ENCODE peak calls at places on chromosomes 13 and 19, in four cellular contexts. One of them, this sample, is unnamed.

GRCh38 chr19:14187586-14187985 is 18.4 kb downstream of the ADGRL1 start:
- DNase-seq in lower leg skin: no peak
- DNase-seq in Calu3: no peak
- DNase-seq in MCF 10A: no peak
- DNase-seq in this sample: no peak

GRCh38 chr13:48232420-48233096 is 448 bp upstream of the ITM2B start:
- DNase-seq in MCF 10A: no peak
- DNase-seq in Calu3: peak; percentile 58
- DNase-seq in lower leg skin: peak; percentile 76
- DNase-seq in this sample: no peak

GRCh38 chr13:85586422-85586831 is 212.8 kb downstream of the SLITRK6 start:
- DNase-seq in Calu3: peak; percentile 0
- DNase-seq in MCF 10A: peak; percentile 91
- DNase-seq in lower leg skin: no peak
- DNase-seq in this sample: no peak

GRCh38 chr19:11203194-11204075 is 6.1 kb upstream of the KANK2 start:
- DNase-seq in Calu3: peak; percentile 69
- DNase-seq in lower leg skin: peak; percentile 71
- DNase-seq in MCF 10A: peak; percentile 78
- DNase-seq in this sample: no peak

GRCh38 chr19:54390942-54391577 is 24.2 kb upstream of the TTYH1 start:
- DNase-seq in MCF 10A: peak; percentile 69
- DNase-seq in lower leg skin: no peak
- DNase-seq in Calu3: peak; percentile 75
- DNase-seq in this sample: no peak

GRCh38 chr19:377801-378581 is 31.0 kb downstream of the C2CD4C start:
- DNase-seq in MCF 10A: no peak
- DNase-seq in lower leg skin: no peak
- DNase-seq in Calu3: no peak
- DNase-seq in this sample: no peak

GRCh38 chr19:6198896-6199239 is 63.4 kb downstream of the ACSBG2 start:
- DNase-seq in Calu3: no peak
- DNase-seq in MCF 10A: no peak
- DNase-seq in lower leg skin: no peak
- DNase-seq in this sample: no peak

GRCh38 chr19:38538386-38538785 is 79.4 kb downstream of the MAP4K1 start:
- DNase-seq in Calu3: no peak
- DNase-seq in MCF 10A: no peak
- DNase-seq in lower leg skin: no peak
- DNase-seq in this sample: no peak

GRCh38 chr13:46386996-46387851 is at the start of gene RUBCNL:
- DNase-seq in Calu3: peak; percentile 33
- DNase-seq in MCF 10A: peak; percentile 68
- DNase-seq in lower leg skin: no peak
- DNase-seq in this sample: no peak

GRCh38 chr19:13366529-13367143 is 139.6 kb downstream of the CACNA1A start:
- DNase-seq in MCF 10A: peak; percentile 61
- DNase-seq in Calu3: peak; percentile 24
- DNase-seq in lower leg skin: no peak
- DNase-seq in this sample: no peak

GRCh38 chr13:67048084-67048792 is 181.9 kb downstream of the PCDH9 start:
- DNase-seq in MCF 10A: peak; percentile 18
- DNase-seq in Calu3: no peak
- DNase-seq in lower leg skin: no peak
- DNase-seq in this sample: no peak

GRCh38 chr13:39364797-39365468 is 238.1 kb downstream of the LHFPL6 start:
- DNase-seq in Calu3: peak; percentile 2
- DNase-seq in MCF 10A: peak; percentile 5
- DNase-seq in lower leg skin: no peak
- DNase-seq in this sample: no peak

GRCh38 chr13:19962894-19963293 is 4.4 kb downstream of the ZMYM2 start:
- DNase-seq in MCF 10A: no peak
- DNase-seq in lower leg skin: no peak
- DNase-seq in Calu3: no peak
- DNase-seq in this sample: no peak

GRCh38 chr13:19961924-19962323 is 3.4 kb downstream of the ZMYM2 start:
- DNase-seq in lower leg skin: no peak
- DNase-seq in Calu3: no peak
- DNase-seq in MCF 10A: no peak
- DNase-seq in this sample: no peak

DNA sequence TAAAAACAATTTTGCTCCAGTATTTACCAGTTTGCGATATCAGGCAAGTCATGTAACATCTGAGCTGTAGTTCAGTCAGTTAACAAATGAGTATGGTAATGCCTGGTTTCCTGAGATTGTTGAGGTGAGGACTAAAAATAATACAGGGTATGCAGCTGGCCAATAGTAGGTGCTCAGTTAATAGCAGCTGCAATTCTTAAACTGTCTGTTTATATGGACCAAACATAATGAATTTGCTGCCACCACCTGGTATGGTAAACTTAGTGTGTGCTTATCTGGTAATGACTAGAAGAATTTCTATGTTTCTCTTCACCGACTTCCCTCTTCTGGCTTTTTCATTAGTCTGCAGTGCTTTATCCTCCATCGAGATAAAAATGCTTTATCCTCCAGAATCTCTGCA is 9.1 kb downstream of the ZMYM2 start:
- DNase-seq in MCF 10A: no peak
- DNase-seq in Calu3: no peak
- DNase-seq in lower leg skin: no peak
- DNase-seq in this sample: no peak
- TF ChIP-seq CTCF in MCF 10A: no peak
- TF ChIP-seq CTCF in Calu3: no peak
- TF ChIP-seq CTCF in lower leg skin: no peak
- TF ChIP-seq CTCF in this sample: no peak

DNA sequence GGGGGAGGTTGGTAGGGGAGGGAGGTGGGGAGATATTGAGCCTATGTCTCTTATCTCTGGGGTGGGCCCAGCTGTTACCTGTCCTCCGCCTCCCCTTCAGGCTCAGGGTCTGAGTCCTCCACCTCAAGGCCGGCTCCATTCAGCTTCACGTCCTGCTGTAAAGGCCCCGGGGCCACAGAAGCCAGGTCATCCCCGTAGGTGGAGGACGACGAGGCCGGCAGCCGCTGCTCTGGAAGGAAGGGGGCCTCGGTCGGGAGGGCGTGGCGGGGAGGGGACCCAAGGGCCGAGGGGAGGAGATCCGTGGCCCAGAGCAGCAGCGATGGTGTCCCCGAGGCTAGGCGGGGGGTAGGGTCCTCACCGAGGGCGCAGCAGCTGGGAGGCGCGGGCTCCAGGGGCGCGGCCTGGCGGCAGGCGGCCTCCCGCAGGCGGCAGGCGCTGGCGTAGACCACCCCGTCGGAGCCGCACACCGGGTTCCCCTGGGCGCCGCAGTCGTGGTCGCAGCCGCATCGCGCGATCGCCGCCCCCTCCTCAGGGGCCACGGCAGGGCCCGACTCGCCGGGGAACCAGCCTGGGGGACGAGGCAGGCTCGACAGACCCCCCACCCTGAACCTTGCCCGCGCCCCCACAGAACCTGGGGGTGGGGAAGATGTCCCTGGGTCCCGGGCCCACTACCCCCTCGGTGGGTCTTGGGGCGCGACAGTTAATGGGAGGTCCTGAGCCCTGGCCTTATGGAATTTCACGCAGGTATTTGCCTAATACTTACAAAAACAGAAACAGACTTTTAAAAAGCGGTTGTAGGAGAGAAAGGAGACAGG is 7.5 kb downstream of the F2RL3 start:
- DNase-seq in lower leg skin: no peak
- DNase-seq in Calu3: no peak
- DNase-seq in MCF 10A: no peak
- DNase-seq in this sample: no peak
- TF ChIP-seq CTCF in lower leg skin: no peak
- TF ChIP-seq CTCF in Calu3: no peak
- TF ChIP-seq CTCF in MCF 10A: no peak
- TF ChIP-seq CTCF in this sample: no peak

GRCh38 chr19:40390084-40390742 is at the start of gene HIPK4:
- DNase-seq in MCF 10A: no peak
- DNase-seq in Calu3: no peak
- DNase-seq in lower leg skin: no peak
- DNase-seq in this sample: no peak

GRCh38 chr19:40393894-40394815 is 4.2 kb upstream of the HIPK4 start:
- DNase-seq in Calu3: no peak
- DNase-seq in MCF 10A: no peak
- DNase-seq in lower leg skin: no peak
- DNase-seq in this sample: no peak

GRCh38 chr19:40394816-40395210 is 4.8 kb upstream of the HIPK4 start:
- DNase-seq in Calu3: no peak
- DNase-seq in lower leg skin: no peak
- DNase-seq in MCF 10A: no peak
- DNase-seq in this sample: no peak

GRCh38 chr19:40392123-40392522 is 2.1 kb upstream of the HIPK4 start:
- DNase-seq in Calu3: no peak
- DNase-seq in MCF 10A: no peak
- DNase-seq in lower leg skin: no peak
- DNase-seq in this sample: no peak

GRCh38 chr19:40392894-40393517 is 3.0 kb upstream of the HIPK4 start:
- DNase-seq in MCF 10A: peak; percentile 25
- DNase-seq in Calu3: peak; percentile 94
- DNase-seq in lower leg skin: no peak
- DNase-seq in this sample: no peak
- TF ChIP-seq CTCF in MCF 10A: peak; percentile 36
- TF ChIP-seq CTCF in Calu3: peak; percentile 92
- TF ChIP-seq CTCF in lower leg skin: no peak
- TF ChIP-seq CTCF in this sample: no peak

DNA sequence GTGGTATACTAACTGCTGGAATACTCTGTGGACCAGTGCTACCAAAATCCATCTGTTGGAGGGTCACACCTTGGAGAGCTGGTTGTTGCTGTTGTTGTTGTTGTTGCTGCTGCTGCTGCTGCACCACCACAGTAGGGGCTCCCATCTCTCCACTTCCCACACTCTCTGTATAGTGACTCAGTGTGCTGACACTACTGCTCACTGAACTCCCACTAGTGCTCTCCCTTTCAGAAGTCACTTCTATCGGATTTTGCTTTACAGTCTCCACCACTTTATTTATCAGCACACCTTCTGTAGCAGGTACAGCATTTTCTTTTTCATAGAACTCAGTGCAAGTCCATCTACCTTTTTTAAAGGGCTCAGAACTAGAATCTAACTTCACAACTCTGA is 1.7 kb downstream of the TSC22D1 start:
- DNase-seq in MCF 10A: no peak
- DNase-seq in Calu3: no peak
- DNase-seq in lower leg skin: no peak
- DNase-seq in this sample: no peak
- TF ChIP-seq CTCF in MCF 10A: no peak
- TF ChIP-seq CTCF in Calu3: no peak
- TF ChIP-seq CTCF in lower leg skin: no peak
- TF ChIP-seq CTCF in this sample: no peak

This sample was measured in gastrocnemius medialis.